ENCODE peak calls at places on chromosomes 13 and 19, in five cellular contexts. V is A549, C is HepG2, Y is K562, S is endothelial cell of umbilical vein. A is an unnamed sample.

GRCh38 chr13:49421391-49421790 is 22.5 kb downstream of the CAB39L start:
- DNase-seq in V (no peak), C (peak), Y (peak), S (peak), A (no peak)

GRCh38 chr19:16366056-16366432 is 41.4 kb downstream of the KLF2 start:
- DNase-seq in V (no peak), C (no peak), Y (no peak), S (no peak), A (no peak)

GRCh38 chr13:44108345-44108858 is 228.7 kb downstream of the LACC1 start:
- DNase-seq in V (peak), C (peak), Y (no peak), S (peak), A (no peak)

GRCh38 chr19:45162464-45163143 is 1.8 kb upstream of the NKPD1 start:
- DNase-seq in V (no peak), C (no peak), Y (no peak), S (no peak), A (no peak)

GRCh38 chr19:30464162-30464561 is 92.0 kb downstream of the ZNF536 start:
- DNase-seq in V (no peak), C (no peak), Y (no peak), S (no peak), A (no peak)

GRCh38 chr13:25920931-25921330 is 130.9 kb downstream of the SHISA2 start:
- DNase-seq in V (no peak), C (no peak), Y (no peak), S (no peak), A (no peak)

GRCh38 chr19:23804676-23805075 is 46.0 kb upstream of the ZNF681 start:
- DNase-seq in V (no peak), C (no peak), Y (no peak), S (no peak), A (no peak)

GRCh38 chr13:44300895-44301638 is 72.6 kb upstream of the SERP2 start:
- DNase-seq in V (peak), C (no peak), Y (no peak), S (peak), A (no peak)

GRCh38 chr19:48571378-48572162 is 19.6 kb downstream of the SULT2B1 start:
- DNase-seq in V (no peak), C (peak), Y (no peak), S (no peak), A (no peak)

GRCh38 chr19:47663911-47664771 is 49.1 kb upstream of the EHD2 start:
- DNase-seq in V (peak), C (peak), Y (peak), S (no peak), A (no peak)

GRCh38 chr19:31586282-31586681 is 237.0 kb upstream of the TSHZ3 start:
- DNase-seq in V (no peak), C (no peak), Y (no peak), S (no peak), A (no peak)

GRCh38 chr19:17391371-17392151 is 2.4 kb downstream of the CCDC194 start:
- DNase-seq in V (peak), C (no peak), Y (peak), S (no peak), A (peak)

GRCh38 chr13:98576215-98576945 is 527 bp downstream of the STK24 start:
- DNase-seq in V (no peak), C (no peak), Y (peak), S (peak), A (no peak)

GRCh38 chr19:3556978-3557460 is 367 bp downstream of the MFSD12 start:
- DNase-seq in V (peak), C (no peak), Y (peak), S (peak), A (no peak)

DNA sequence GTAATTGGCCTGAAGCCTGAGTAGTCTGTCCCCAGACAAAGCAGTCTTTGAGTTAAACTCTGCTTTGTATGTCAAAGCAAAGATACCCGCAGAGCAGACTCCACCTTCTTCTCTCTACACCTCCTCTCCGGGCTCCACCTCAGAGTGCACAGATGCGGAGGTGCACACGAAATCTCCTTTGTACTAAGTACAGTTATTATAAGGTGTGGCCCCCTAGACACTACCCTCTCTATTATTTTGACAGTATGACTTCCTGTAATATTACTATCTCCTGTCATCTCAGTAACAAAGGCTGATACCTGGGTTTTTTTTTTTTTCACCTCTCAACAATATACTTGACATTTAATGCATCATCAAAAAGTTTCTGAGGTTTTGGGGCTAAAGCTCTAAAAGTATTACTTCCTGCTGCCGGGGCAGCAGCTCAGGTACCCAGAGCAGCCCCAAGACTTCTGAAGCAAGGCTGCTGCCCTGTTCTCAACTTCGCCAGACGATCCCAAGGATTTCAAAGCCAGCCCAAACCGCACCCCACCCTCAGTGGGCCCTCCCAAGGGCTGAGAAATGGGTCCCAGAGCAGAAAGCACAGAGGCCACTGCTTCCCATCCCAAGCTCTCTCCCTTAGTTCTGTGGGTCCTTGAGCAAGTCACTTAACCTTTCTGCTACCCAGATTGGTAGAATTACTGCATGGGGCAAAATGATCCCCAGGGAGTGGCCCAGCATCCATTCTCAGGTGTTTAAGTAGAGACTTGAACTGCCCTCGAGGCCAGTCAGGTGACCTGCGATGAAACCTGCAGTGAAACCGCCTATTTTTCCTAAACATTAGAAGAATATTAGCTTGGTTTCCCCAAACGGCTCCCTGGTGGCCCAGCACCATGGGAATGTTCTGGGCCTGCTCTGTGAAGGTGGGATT is 180.6 kb downstream of the FOXO1 start:
- DNase-seq in V (no peak), C (no peak), Y (no peak), S (no peak), A (no peak)
- H3K4me3 ChIP-seq in V (no peak), C (no peak), Y (no peak), S (no peak), A (no peak)

DNA sequence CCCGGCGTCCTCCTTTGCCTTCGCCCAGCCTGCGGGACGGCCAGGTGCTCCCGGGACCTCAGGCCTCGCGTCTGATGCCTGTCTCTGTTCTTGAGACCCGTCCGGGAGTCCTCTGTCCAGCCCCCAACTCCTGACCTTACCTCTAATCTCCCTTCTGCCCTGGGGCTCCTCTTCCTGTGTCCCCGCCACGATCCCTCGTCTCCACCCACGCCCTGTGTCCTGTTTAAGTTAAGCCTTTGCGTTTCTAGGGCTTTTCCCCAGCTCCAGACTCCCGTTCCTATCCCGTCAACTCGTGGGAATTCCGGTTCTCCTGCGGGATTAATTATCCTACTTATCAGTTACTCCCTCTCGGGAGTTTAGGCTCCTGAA is 686 bp downstream of the LENG8 start:
- DNase-seq in V (no peak), C (no peak), Y (no peak), S (no peak), A (no peak)
- TF ChIP-seq JUN in V (no peak), C (no peak), Y (no peak), S (no peak), A (no peak)

GRCh38 chr19:40365613-40366401 is 17.3 kb downstream of the PLD3 start:
- DNase-seq in V (peak), C (no peak), Y (peak), S (peak), A (peak)
- H3K4me3 ChIP-seq in V (peak), C (no peak), Y (peak), S (peak), A (peak)

DNA sequence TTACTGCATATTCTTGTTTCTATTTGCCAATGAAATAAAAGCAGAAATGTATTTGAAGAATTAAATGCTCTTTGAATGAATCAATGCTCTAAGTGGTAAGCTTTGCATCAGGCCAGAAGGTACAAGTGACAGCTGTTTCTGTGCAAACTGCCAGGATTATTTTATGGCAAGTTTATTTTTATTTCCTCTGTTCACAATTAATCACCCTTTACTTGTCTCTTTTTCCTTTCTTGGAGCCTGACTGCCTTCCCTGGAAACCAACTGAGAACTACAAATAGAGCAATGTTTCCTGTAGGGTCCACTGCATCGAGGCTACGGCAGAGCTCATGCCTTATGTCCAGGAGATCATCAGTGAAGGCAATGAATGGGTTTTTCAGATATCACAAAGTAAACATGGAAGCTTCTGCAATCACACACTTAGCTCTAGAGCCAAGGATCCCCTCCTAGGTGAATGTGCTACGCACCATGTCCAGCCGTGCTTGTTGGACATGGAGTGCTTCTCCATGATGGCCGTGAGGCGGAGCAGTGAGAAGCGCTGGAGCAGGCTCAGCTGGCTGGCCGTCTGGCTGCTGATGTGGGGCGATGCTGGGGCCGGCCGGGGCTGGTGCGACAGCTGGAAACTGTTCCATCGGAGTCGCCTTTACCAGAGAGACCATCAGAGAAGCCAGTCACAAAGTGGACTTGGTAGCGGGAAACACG is 110.8 kb downstream of the KL start:
- DNase-seq in V (no peak), C (no peak), Y (no peak), S (peak), A (no peak)
- TF ChIP-seq JUN in V (no peak), C (no peak), Y (no peak), S (no peak), A (no peak)

GRCh38 chr19:46659151-46660007 is 1.6 kb downstream of the DACT3 start:
- DNase-seq in V (peak), C (no peak), Y (peak), S (no peak), A (peak)
- H3K4me3 ChIP-seq in V (peak), C (no peak), Y (peak), S (no peak), A (peak)

GRCh38 chr19:364496-365287 is 20.1 kb upstream of the MIER2 start:
- DNase-seq in V (no peak), C (no peak), Y (no peak), S (no peak), A (no peak)
- TF ChIP-seq JUN in V (no peak), C (no peak), Y (no peak), S (no peak), A (no peak)

GRCh38 chr13:106565127-106565775 is 2.7 kb downstream of the ARGLU1 start:
- DNase-seq in V (no peak), C (no peak), Y (no peak), S (no peak), A (no peak)

GRCh38 chr13:106562301-106562700 is 5.6 kb downstream of the ARGLU1 start:
- DNase-seq in V (no peak), C (no peak), Y (no peak), S (no peak), A (no peak)

GRCh38 chr13:106561551-106562170 is 6.3 kb downstream of the ARGLU1 start:
- DNase-seq in V (no peak), C (no peak), Y (no peak), S (peak), A (no peak)

GRCh38 chr13:106558527-106558926 is 9.4 kb downstream of the ARGLU1 start:
- DNase-seq in V (no peak), C (no peak), Y (no peak), S (no peak), A (no peak)

GRCh38 chr13:106560791-106561190 is 7.1 kb downstream of the ARGLU1 start:
- DNase-seq in V (no peak), C (no peak), Y (no peak), S (no peak), A (no peak)
- H3K4me3 ChIP-seq in V (no peak), C (no peak), Y (no peak), S (no peak), A (no peak)